ENCODE peak calls at places on chromosomes 2 and 18, in four cellular contexts. F, H, M and A are unnamed samples.

GRCh38 chr2:105176429-105176828 is 65.1 kb upstream of the GPR45 start:
- DNase-seq in M (no peak), H (no peak), F (no peak), A (no peak)

GRCh38 chr2:188902906-188903305 is 71.3 kb upstream of the COL3A1 start:
- DNase-seq in F (no peak), H (no peak), M (peak; percentile 56), A (no peak)

GRCh38 chr2:194819367-194819766 is 837.7 kb upstream of the SLC39A10 start:
- DNase-seq in H (no peak), F (no peak), M (no peak), A (no peak)

GRCh38 chr2:241702155-241702404 is 241 bp downstream of the ING5 start:
- DNase-seq in H (peak; percentile 89), M (no peak), F (no peak), A (peak; percentile 89)

GRCh38 chr2:136582631-136583205 is 182.6 kb upstream of the THSD7B start:
- DNase-seq in H (no peak), F (peak; percentile 18), M (peak; percentile 1), A (peak; percentile 59)

GRCh38 chr2:205321240-205321639 is 361.1 kb upstream of the NRP2 start:
- DNase-seq in F (no peak), H (no peak), M (peak; percentile 71), A (no peak)

GRCh38 chr18:31646332-31646822 is 38.0 kb downstream of the B4GALT6 start:
- DNase-seq in H (no peak), F (no peak), M (no peak), A (no peak)

GRCh38 chr18:11747731-11748130 is 58.7 kb downstream of the GNAL start:
- DNase-seq in H (no peak), F (no peak), M (no peak), A (no peak)

GRCh38 chr2:202378661-202379338 is 2.7 kb downstream of the BMPR2 start:
- DNase-seq in M (no peak), H (no peak), F (no peak), A (no peak)

GRCh38 chr2:219627105-219628100 is at the start of gene SLC4A3:
- DNase-seq in M (peak; percentile 36), H (peak; percentile 61), F (no peak), A (peak; percentile 36)

GRCh38 chr2:182416191-182416590 is 10.6 kb downstream of the PDE1A start:
- DNase-seq in H (no peak), M (no peak), F (no peak), A (no peak)

GRCh38 chr18:54261894-54262293 is 7.4 kb upstream of the POLI start:
- DNase-seq in H (no peak), F (no peak), M (no peak), A (no peak)

GRCh38 chr2:26472821-26473655 is 4.9 kb downstream of the OTOF start:
- DNase-seq in M (no peak), H (no peak), F (no peak), A (no peak)

GRCh38 chr2:218046234-218046633 is 22.8 kb upstream of the RUFY4 start:
- DNase-seq in H (no peak), M (no peak), F (no peak), A (no peak)

GRCh38 chr2:40872580-40872979 is 420.7 kb upstream of the SLC8A1 start:
- DNase-seq in M (no peak), H (no peak), F (no peak), A (no peak)

GRCh38 chr2:162480067-162480466 is 136.1 kb downstream of the GCA start:
- DNase-seq in F (no peak), M (peak; percentile 66), H (no peak), A (no peak)

GRCh38 chr18:55189972-55190371 is 230.7 kb upstream of the CCDC68 start:
- DNase-seq in M (no peak), F (no peak), H (no peak), A (no peak)

GRCh38 chr18:23778828-23779227 is 89.6 kb downstream of the LAMA3 start:
- DNase-seq in M (no peak), H (no peak), F (no peak), A (no peak)

GRCh38 chr2:238864207-238865014 is 16.5 kb downstream of the TWIST2 start:
- DNase-seq in M (peak; percentile 99), H (no peak), F (peak; percentile 90), A (peak; percentile 43)

GRCh38 chr2:201859886-201860285 is 53.5 kb downstream of the CDK15 start:
- DNase-seq in M (peak; percentile 86), F (no peak), H (no peak), A (no peak)

GRCh38 chr2:143205106-143205764 is 76.0 kb downstream of the ARHGAP15 start:
- DNase-seq in F (no peak), M (peak; percentile 5), H (no peak), A (no peak)

DNA sequence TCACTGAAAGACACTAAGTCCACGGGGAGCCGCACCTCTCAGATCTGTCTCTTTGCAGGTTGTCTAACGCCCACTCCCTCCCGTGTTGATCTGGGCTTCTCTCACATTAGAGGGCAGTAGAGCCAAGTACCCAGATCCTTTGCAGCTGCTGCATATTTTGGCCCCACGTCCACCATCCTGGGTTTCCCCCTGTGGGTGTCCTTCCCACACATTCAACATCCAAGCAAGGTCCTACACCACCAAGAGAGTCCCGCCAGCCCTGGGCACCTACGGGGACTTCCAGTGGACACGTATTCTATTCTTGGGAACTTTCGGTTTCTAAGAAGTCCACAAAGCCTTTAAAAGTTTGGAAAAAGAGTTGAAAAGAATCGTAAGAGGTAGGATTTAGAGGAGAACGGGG is 116.6 kb downstream of the ATL2 start:
- DNase-seq in M (no peak), H (no peak), F (no peak), A (no peak)
- TF ChIP-seq CTCF in M (no peak), H (no peak), F (no peak), A (no peak)

DNA sequence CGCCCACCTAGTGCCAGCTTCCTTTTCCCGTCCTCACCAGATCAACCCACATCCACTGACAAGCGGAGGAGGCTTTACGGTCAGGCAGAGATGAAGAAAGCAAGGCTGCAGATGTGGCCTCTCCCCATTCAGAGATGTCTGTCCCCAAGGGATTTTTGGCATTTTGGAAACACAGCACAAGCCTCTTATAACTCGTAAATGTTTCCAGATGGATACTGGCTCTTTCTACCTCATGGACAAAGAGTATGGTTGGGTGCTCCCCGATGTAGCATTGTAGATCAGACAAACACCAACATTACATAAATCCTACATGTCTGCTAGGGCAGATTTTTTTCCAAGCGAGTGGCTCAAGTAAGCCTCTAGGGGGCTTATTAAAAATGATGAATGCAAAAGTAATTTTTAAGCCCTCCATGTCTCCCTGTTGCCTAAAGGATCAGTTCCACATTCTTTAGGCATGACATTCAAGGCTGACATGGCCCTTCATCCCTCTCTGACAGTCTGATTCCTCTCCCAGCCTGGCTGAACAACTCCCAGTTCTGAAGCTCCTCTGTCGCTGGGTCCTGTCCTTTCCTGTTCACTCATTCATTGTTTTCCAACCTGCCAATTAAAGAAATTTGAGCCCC is 11.7 kb downstream of the VIT start:
- DNase-seq in H (no peak), F (no peak), M (peak; percentile 44), A (no peak)
- TF ChIP-seq CTCF in H (no peak), F (no peak), M (no peak), A (no peak)

DNA sequence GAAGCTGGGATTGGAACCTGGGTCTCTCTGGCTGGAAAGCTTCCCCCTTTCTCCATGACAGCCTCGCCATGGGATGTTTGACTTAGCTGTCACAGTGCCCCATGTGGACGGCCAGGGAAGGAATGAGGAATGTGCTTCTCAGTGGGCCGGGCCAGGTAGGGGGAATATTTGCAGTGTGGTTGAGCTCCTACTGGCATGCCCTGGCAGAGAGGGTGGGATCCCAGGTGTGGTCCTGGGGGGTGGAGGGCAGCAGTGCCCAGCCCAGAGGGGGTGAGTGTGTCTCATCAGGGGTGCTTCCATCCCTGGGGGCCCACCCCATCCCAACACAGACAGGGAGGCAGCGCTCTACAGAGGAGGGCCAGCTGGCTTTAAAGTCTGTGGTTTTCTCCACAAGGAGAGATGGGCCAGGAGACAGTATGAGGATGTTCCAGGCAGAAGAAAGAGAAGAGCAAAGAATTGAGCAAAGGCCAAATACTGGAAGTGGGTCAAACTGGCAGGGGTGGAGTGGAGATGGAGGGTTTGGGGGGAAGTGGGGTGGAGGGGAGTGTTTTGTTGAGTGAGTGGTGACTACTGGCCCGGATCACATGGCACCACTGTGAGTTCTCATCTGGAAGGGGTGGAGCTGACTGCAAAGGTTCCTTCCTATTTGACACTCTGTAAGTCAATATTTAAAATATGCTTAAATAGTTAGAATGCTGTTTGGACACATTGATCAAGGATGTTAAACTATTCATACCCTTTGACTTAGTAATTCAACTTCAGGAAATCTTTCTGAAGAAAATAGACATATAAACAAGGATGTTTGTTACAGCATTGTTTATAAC is 94.0 kb downstream of the MYCN start:
- DNase-seq in H (peak; percentile 30), M (no peak), F (no peak), A (peak; percentile 44)
- TF ChIP-seq CTCF in H (no peak), M (no peak), F (no peak), A (no peak)

GRCh38 chr2:236063994-236064393 is 104.2 kb downstream of the GBX2 start:
- DNase-seq in F (no peak), H (no peak), M (no peak), A (no peak)
- TF ChIP-seq CTCF in F (no peak), H (no peak), M (no peak), A (no peak)

DNA sequence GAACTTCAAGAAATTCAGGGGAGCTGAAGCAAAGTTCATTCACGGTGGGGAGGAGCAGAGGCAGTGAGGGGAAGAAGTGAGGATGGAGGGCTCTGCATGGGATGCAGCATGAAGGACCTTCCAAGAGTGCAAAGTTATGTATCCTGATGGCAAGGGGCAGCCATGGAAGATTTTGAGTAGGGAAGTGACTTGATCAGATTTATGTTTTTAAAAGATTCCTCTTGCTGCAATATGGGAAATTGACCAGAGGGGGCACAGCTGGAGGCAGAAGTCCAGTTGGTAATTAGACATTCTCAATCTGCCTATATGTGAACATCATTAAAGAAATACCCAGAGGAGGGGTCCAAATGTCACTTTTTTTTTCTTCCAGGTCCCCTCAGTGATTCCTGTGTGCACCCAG is 21.5 kb upstream of the ANXA4 start:
- DNase-seq in M (no peak), H (no peak), F (no peak), A (peak; percentile 26)
- TF ChIP-seq CTCF in M (peak; percentile 57), H (peak; percentile 41), F (no peak), A (peak; percentile 47)

GRCh38 chr18:13526519-13526918 is 199.8 kb downstream of the FAM210A start:
- DNase-seq in H (no peak), M (no peak), F (no peak), A (no peak)

GRCh38 chr18:13527256-13527655 is 199.1 kb downstream of the FAM210A start:
- DNase-seq in M (no peak), F (no peak), H (no peak), A (no peak)

GRCh38 chr18:13524824-13525223 is 201.5 kb downstream of the FAM210A start:
- DNase-seq in H (no peak), M (no peak), F (no peak), A (no peak)

GRCh38 chr18:13524054-13524453 is 202.3 kb downstream of the FAM210A start:
- DNase-seq in M (no peak), H (no peak), F (no peak), A (no peak)

DNA sequence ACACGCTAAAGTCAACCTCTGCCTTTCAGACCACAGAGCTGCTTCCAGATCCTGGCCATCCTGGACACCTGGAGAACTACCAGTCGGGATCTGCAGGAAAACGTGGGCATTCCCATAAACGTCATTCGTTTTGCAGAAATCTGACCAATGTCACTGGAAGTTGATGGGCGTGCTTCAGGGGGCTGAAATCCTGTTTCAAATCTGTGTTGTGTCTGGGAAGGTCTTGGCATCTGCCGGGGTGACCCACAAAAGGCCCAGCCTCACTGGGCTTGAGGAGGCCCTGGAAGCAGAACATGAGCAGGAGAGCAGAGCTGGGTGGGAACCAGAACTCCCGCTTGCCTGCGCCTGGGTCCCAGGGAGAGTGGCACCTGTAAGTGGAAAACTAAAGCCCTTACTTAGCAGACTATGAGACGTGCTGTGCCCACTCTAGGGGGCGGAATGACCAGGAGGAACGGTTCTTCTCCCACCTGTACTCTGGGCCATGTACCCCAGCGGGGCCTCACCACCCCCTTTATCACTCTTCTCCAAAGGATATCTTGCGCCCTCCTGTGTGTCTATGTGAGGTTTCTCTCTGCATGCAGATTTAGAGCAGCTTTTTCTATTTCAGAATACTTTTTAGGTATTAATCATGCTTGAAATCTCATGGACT is 200.9 kb downstream of the FAM210A start:
- DNase-seq in F (no peak), H (no peak), M (no peak), A (no peak)
- TF ChIP-seq CTCF in F (no peak), H (no peak), M (no peak), A (no peak)